ENCODE peak calls at places on chromosomes 5 and 9, in five cellular contexts. One of them, this sample, is unnamed.

GRCh38 chr5:39138892-39139291 is 64.7 kb upstream of the RICTOR start:
- DNase-seq in H1: no peak
- DNase-seq in non-pigmented ciliary epithelial cell: peak
- DNase-seq in AG08395: peak
- DNase-seq in fibroblast of lung: peak
- DNase-seq in this sample: peak

GRCh38 chr5:158313739-158314464 is 455.0 kb upstream of the CLINT1 start:
- DNase-seq in H1: no peak
- DNase-seq in non-pigmented ciliary epithelial cell: no peak
- DNase-seq in AG08395: no peak
- DNase-seq in fibroblast of lung: no peak
- DNase-seq in this sample: no peak

GRCh38 chr5:177473461-177473991 is at the start of gene DBN1:
- DNase-seq in H1: no peak
- DNase-seq in non-pigmented ciliary epithelial cell: no peak
- DNase-seq in AG08395: peak
- DNase-seq in fibroblast of lung: peak
- DNase-seq in this sample: peak

GRCh38 chr9:72041775-72042194 is 18.6 kb downstream of the C9orf57 start:
- DNase-seq in H1: no peak
- DNase-seq in non-pigmented ciliary epithelial cell: peak
- DNase-seq in AG08395: peak
- DNase-seq in fibroblast of lung: peak
- DNase-seq in this sample: no peak

GRCh38 chr5:1633605-1634336 is 110.0 kb upstream of the LPCAT1 start:
- DNase-seq in H1: peak
- DNase-seq in non-pigmented ciliary epithelial cell: no peak
- DNase-seq in AG08395: peak
- DNase-seq in fibroblast of lung: peak
- DNase-seq in this sample: peak

GRCh38 chr9:16680965-16681658 is 189.4 kb downstream of the BNC2 start:
- DNase-seq in H1: no peak
- DNase-seq in non-pigmented ciliary epithelial cell: no peak
- DNase-seq in AG08395: peak
- DNase-seq in fibroblast of lung: peak
- DNase-seq in this sample: no peak

GRCh38 chr5:29005386-29005785 is 1967.0 kb upstream of the CDH9 start:
- DNase-seq in H1: no peak
- DNase-seq in non-pigmented ciliary epithelial cell: no peak
- DNase-seq in AG08395: no peak
- DNase-seq in fibroblast of lung: no peak
- DNase-seq in this sample: peak

GRCh38 chr5:98121036-98121936 is 652.2 kb upstream of the RGMB start:
- DNase-seq in H1: no peak
- DNase-seq in non-pigmented ciliary epithelial cell: no peak
- DNase-seq in AG08395: no peak
- DNase-seq in fibroblast of lung: no peak
- DNase-seq in this sample: no peak

GRCh38 chr5:115461506-115462290 is 82.9 kb downstream of the FEM1C start:
- DNase-seq in H1: no peak
- DNase-seq in non-pigmented ciliary epithelial cell: peak
- DNase-seq in AG08395: peak
- DNase-seq in fibroblast of lung: peak
- DNase-seq in this sample: peak

GRCh38 chr5:169762338-169763095 is 125.4 kb downstream of the DOCK2 start:
- DNase-seq in H1: no peak
- DNase-seq in non-pigmented ciliary epithelial cell: no peak
- DNase-seq in AG08395: peak
- DNase-seq in fibroblast of lung: peak
- DNase-seq in this sample: no peak

GRCh38 chr5:139733698-139734491 is 61.7 kb upstream of the PSD2 start:
- DNase-seq in H1: no peak
- DNase-seq in non-pigmented ciliary epithelial cell: no peak
- DNase-seq in AG08395: no peak
- DNase-seq in fibroblast of lung: no peak
- DNase-seq in this sample: no peak